ENCODE peak calls at places on chromosome 6, in five cellular contexts. H is cardiac muscle cell; G is sciatic nerve; S is Karpas-422; F is stimulated activated naive B cell treated with anti-CD40 and anti-IgM and Interleukin-4, amounts not matched to agents 10 μg/mL and 1 μg/mL and 100 μg/mL, for 72 hours. C is an unnamed sample.

GRCh38 chr6:144327081-144327480 is 41.9 kb downstream of the UTRN start:
- DNase-seq in H (no peak), G (no peak), S (no peak), F (no peak), C (no peak)

GRCh38 chr6:100445512-100445911 is 19.2 kb downstream of the SIM1 start:
- DNase-seq in H (no peak), G (no peak), S (no peak), F (no peak), C (no peak)

GRCh38 chr6:167566711-167567141 is 241.8 kb downstream of the TTLL2 start:
- DNase-seq in H (no peak), G (peak), S (no peak), F (no peak), C (no peak)

GRCh38 chr6:88586371-88587157 is 376.9 kb downstream of the RNGTT start:
- DNase-seq in H (no peak), G (no peak), S (no peak), F (no peak), C (no peak)

GRCh38 chr6:84462697-84463096 is 235.3 kb upstream of the CEP162 start:
- DNase-seq in H (no peak), G (no peak), S (no peak), F (no peak), C (no peak)

GRCh38 chr6:145891126-145891525 is 73.0 kb downstream of the SHPRH start:
- DNase-seq in H (no peak), G (no peak), S (no peak), F (no peak), C (no peak)

GRCh38 chr6:50707652-50708325 is 5.5 kb upstream of the TFAP2D start:
- DNase-seq in H (no peak), G (no peak), S (no peak), F (no peak), C (peak)

GRCh38 chr6:132227937-132228336 is 173.3 kb downstream of the MOXD1 start:
- DNase-seq in H (no peak), G (no peak), S (no peak), F (no peak), C (no peak)

GRCh38 chr6:147170269-147170668 is 33.9 kb upstream of the STXBP5 start:
- DNase-seq in H (no peak), G (no peak), S (no peak), F (no peak), C (no peak)

GRCh38 chr6:106381871-106382270 is 21.4 kb downstream of the CRYBG1 start:
- DNase-seq in H (peak), G (no peak), S (no peak), F (no peak), C (no peak)

GRCh38 chr6:5302995-5303622 is 41.8 kb downstream of the FARS2 start:
- DNase-seq in H (peak), G (no peak), S (peak), F (peak), C (no peak)

GRCh38 chr6:38080889-38081288 is 261.4 kb downstream of the ZFAND3 start:
- DNase-seq in H (no peak), G (no peak), S (no peak), F (no peak), C (no peak)

C was measured in GOT3.